ENCODE peak calls at places on chromosome 1, in six cellular contexts. U is stomach; I is heart left ventricle; Q is CD8-positive, alpha-beta memory T cell; A is MM.1S; L is tibial nerve. R is an unnamed sample.

GRCh38 chr1:75796376-75797272 is at the start of gene MSH4:
- DNase-seq in A (no peak), Q (no peak), U (no peak), I (peak; percentile 32), L (no peak), R (no peak)

GRCh38 chr1:115428676-115429075 is 90.6 kb upstream of the NGF start:
- DNase-seq in A (no peak), I (no peak), U (no peak), Q (no peak), L (no peak), R (no peak)

GRCh38 chr1:27891196-27891889 is 19.0 kb downstream of the THEMIS2 start:
- DNase-seq in I (no peak), U (no peak), A (peak; percentile 19), Q (no peak), L (no peak), R (no peak)

GRCh38 chr1:168621356-168621755 is 45.0 kb downstream of the XCL1 start:
- DNase-seq in A (no peak), U (no peak), Q (no peak), I (peak; percentile 26), L (no peak), R (no peak)

GRCh38 chr1:6260961-6261614 is at the start of gene GPR153:
- DNase-seq in I (peak; percentile 65), L (no peak), Q (peak; percentile 24), A (peak; percentile 45), U (peak; percentile 27), R (no peak)

GRCh38 chr1:71087060-71087459 is 6.2 kb upstream of the ZRANB2 start:
- DNase-seq in I (no peak), Q (no peak), A (no peak), L (no peak), U (no peak), R (no peak)

GRCh38 chr1:162110910-162111309 is 41.4 kb downstream of the NOS1AP start:
- DNase-seq in U (no peak), L (no peak), Q (no peak), A (no peak), I (no peak), R (no peak)

GRCh38 chr1:188154196-188154595 is 1325.4 kb downstream of the PLA2G4A start:
- DNase-seq in A (no peak), L (no peak), I (no peak), Q (no peak), U (no peak), R (no peak)

GRCh38 chr1:224432141-224432540 is 2.5 kb downstream of the WDR26 start:
- DNase-seq in L (no peak), U (no peak), I (no peak), Q (no peak), A (no peak), R (no peak)

GRCh38 chr1:209427811-209428210 is 155.7 kb upstream of the CAMK1G start:
- DNase-seq in L (no peak), I (no peak), A (no peak), U (no peak), Q (no peak), R (no peak)

GRCh38 chr1:228953207-228953606 is 217.9 kb downstream of the RHOU start:
- DNase-seq in U (no peak), Q (no peak), I (no peak), L (no peak), A (no peak), R (no peak)

GRCh38 chr1:110309768-110310167 is 29.4 kb upstream of the RBM15 start:
- DNase-seq in L (no peak), U (no peak), Q (no peak), A (no peak), I (no peak), R (no peak)

GRCh38 chr1:186125035-186125434 is 250.0 kb downstream of the TPR start:
- DNase-seq in L (no peak), I (no peak), A (no peak), U (no peak), Q (no peak), R (no peak)

GRCh38 chr1:187622545-187622944 is 793.8 kb downstream of the PLA2G4A start:
- DNase-seq in L (no peak), U (no peak), A (peak; percentile 83), Q (no peak), I (no peak), R (no peak)

GRCh38 chr1:172832332-172832731 is 173.4 kb downstream of the FASLG start:
- DNase-seq in U (no peak), Q (no peak), I (no peak), L (no peak), A (no peak), R (no peak)

GRCh38 chr1:113874017-113874879 is 2.7 kb upstream of the PTPN22 start:
- DNase-seq in U (no peak), Q (peak; percentile 17), L (no peak), A (no peak), I (no peak), R (no peak)

GRCh38 chr1:20278692-20279130 is 12.0 kb upstream of the VWA5B1 start:
- DNase-seq in U (no peak), Q (no peak), A (no peak), I (no peak), L (no peak), R (no peak)

GRCh38 chr1:31036749-31037500 is 28.6 kb downstream of the PUM1 start:
- DNase-seq in A (no peak), I (no peak), U (no peak), Q (no peak), L (no peak), R (no peak)

GRCh38 chr1:28129150-28129549 is 40.7 kb upstream of the EYA3 start:
- DNase-seq in Q (no peak), L (no peak), I (no peak), U (no peak), A (no peak), R (no peak)

GRCh38 chr1:224783006-224783651 is 146.3 kb upstream of the DNAH14 start:
- DNase-seq in A (peak; percentile 86), Q (no peak), U (no peak), I (no peak), L (no peak), R (no peak)

GRCh38 chr1:207019161-207019560 is 13.4 kb downstream of the C1orf116 start:
- DNase-seq in A (no peak), Q (no peak), U (no peak), L (no peak), I (no peak), R (no peak)

GRCh38 chr1:2330035-2330434 is 61.3 kb downstream of the MORN1 start:
- DNase-seq in Q (no peak), L (no peak), I (no peak), A (no peak), U (no peak), R (no peak)

GRCh38 chr1:78176448-78176847 is 130.7 kb downstream of the GIPC2 start:
- DNase-seq in Q (no peak), I (peak; percentile 36), U (no peak), L (peak; percentile 16), A (no peak), R (no peak)

GRCh38 chr1:6691507-6691906 is 10.1 kb downstream of the DNAJC11 start:
- DNase-seq in I (no peak), L (no peak), A (no peak), U (no peak), Q (no peak), R (no peak)

GRCh38 chr1:54813479-54814147 is 12.5 kb upstream of the TTC22 start:
- DNase-seq in I (no peak), Q (no peak), U (peak; percentile 17), A (no peak), L (no peak), R (no peak)

GRCh38 chr1:30888391-30888790 is 20.2 kb downstream of the SDC3 start:
- DNase-seq in L (no peak), Q (no peak), U (no peak), A (no peak), I (peak; percentile 76), R (peak; percentile 72)

GRCh38 chr1:56527548-56528302 is 51.6 kb downstream of the PLPP3 start:
- DNase-seq in U (no peak), I (no peak), L (no peak), A (peak; percentile 14), Q (no peak), R (no peak)
- H3K27ac ChIP-seq in U (peak overlapping the region; percentile 1), I (no peak overlapping the region), L (peak overlapping the region; percentile 32), A (no peak overlapping the region), Q (no peak overlapping the region), R (peak overlapping the region; percentile 46)

GRCh38 chr1:67682659-67683197 is 2.3 kb upstream of the GADD45A start:
- DNase-seq in L (no peak), Q (no peak), I (no peak), U (no peak), A (no peak), R (no peak)
- H3K4me3 ChIP-seq in L (no peak overlapping the region), Q (no peak overlapping the region), I (no peak overlapping the region), U (no peak overlapping the region), A (no peak overlapping the region), R (no peak overlapping the region)

DNA sequence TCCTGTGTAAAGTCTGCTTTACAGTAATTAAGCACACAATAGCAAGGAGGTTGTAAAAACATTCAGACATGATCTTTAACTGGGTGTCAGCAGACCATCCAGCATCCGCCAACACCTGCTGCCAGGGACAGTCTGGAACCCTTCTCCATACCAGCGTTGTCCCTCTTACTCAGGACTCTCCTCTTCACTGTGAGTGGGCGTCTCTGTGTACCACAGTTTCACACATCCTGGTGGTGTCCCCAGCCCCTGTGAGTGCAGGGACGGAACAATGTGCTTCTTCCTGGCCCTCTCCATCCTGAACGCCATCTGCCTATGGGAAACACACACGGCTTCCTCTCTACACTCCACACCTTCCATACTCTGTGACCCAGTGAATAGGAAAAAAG is 155.2 kb downstream of the PGBD5 start:
- DNase-seq in L (no peak), A (no peak), I (no peak), Q (no peak), U (no peak), R (no peak)
- H3K4me1 ChIP-seq in L (peaks cover 22% of the 10 kb centered on the region), A (no peaks in the 10 kb centered on the region), I (no peaks in the 10 kb centered on the region), Q (peaks cover 11% of the 10 kb centered on the region), U (peaks cover 34% of the 10 kb centered on the region), R (peaks cover 28% of the 10 kb centered on the region)

DNA sequence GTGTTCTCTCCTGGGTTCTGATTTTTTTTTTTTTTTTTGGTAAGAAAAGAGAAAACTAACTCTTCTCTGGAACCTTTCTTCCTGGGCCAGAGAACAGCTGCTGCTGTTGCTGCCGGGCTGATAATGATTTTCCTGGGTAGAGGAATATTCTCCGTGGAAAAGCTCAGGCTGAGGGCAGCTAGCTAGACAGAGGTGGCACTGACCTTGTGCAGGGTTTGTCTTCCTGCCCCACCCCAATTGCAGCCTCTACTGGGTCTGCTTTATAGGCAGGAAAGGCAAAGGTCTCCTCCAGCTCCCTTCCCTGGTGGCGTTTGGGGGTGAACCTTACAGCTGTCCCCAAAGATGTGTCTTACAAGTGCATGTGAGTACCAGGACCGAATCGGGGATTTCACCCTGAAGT is 79.3 kb downstream of the SPSB1 start:
- DNase-seq in L (no peak), I (no peak), A (no peak), Q (no peak), U (no peak), R (no peak)
- H3K27ac ChIP-seq in L (peak overlapping the region; percentile 73), I (no peak overlapping the region), A (no peak overlapping the region), Q (no peak overlapping the region), U (peak overlapping the region; percentile 87), R (peak overlapping the region; percentile 46)

R was measured in right atrium auricular region.